ENCODE peak calls at places on chromosomes 12 and 14, in four cellular contexts. Q is activated T-cell treated with anti-CD3 and anti-CD28 coated beads for 4 hours, F is AG09309, V is cardiac fibroblast. M is an unnamed sample.

GRCh38 chr12:86196465-86196864 is 59.7 kb downstream of the MGAT4C start:
- DNase-seq in Q (no peak), F (no peak), V (no peak), M (no peak)

GRCh38 chr12:123966596-123966995 is 6.0 kb downstream of the CCDC92 start:
- DNase-seq in Q (no peak), F (peak), V (peak), M (no peak)

GRCh38 chr12:13061377-13061776 is 17.2 kb downstream of the FAM234B start:
- DNase-seq in Q (no peak), F (no peak), V (no peak), M (no peak)

GRCh38 chr14:102096569-102097188 is 9.8 kb upstream of the HSP90AA1 start:
- DNase-seq in Q (peak), F (peak), V (peak), M (peak)

GRCh38 chr12:110171636-110172035 is 47.5 kb downstream of the IFT81 start:
- DNase-seq in Q (no peak), F (no peak), V (no peak), M (no peak)

GRCh38 chr12:45938566-45938965 is 51.8 kb downstream of the SCAF11 start:
- DNase-seq in Q (no peak), F (no peak), V (no peak), M (no peak)

GRCh38 chr12:93742086-93742934 is 65.1 kb downstream of the CRADD start:
- DNase-seq in Q (peak), F (no peak), V (peak), M (peak)

GRCh38 chr14:61927015-61927414 is 164.8 kb downstream of the SNAPC1 start:
- DNase-seq in Q (no peak), F (no peak), V (no peak), M (peak)

GRCh38 chr14:24816929-24817637 is 183.1 kb upstream of the GZMB start:
- DNase-seq in Q (no peak), F (no peak), V (no peak), M (no peak)

GRCh38 chr14:65134651-65135579 is 32.6 kb upstream of the MAX start:
- DNase-seq in Q (no peak), F (peak), V (no peak), M (no peak)

GRCh38 chr12:9344540-9344939 is 136.3 kb upstream of the PZP start:
- DNase-seq in Q (no peak), F (peak), V (peak), M (no peak)

GRCh38 chr12:44162961-44163360 is 327.1 kb downstream of the TMEM117 start:
- DNase-seq in Q (no peak), F (no peak), V (no peak), M (no peak)

GRCh38 chr14:24806061-24806678 is 172.2 kb upstream of the GZMB start:
- DNase-seq in Q (no peak), F (peak), V (peak), M (peak)

GRCh38 chr12:31922341-31923062 is 36.7 kb upstream of the RESF1 start:
- DNase-seq in Q (no peak), F (no peak), V (peak), M (no peak)

GRCh38 chr12:122031342-122032216 is 9.9 kb downstream of the BCL7A start:
- DNase-seq in Q (peak), F (no peak), V (peak), M (no peak)

GRCh38 chr12:1929241-1929984 is 11.0 kb upstream of the CACNA2D4 start:
- DNase-seq in Q (no peak), F (no peak), V (no peak), M (no peak)

GRCh38 chr12:105882404-105882803 is 256.4 kb downstream of the NUAK1 start:
- DNase-seq in Q (no peak), F (peak), V (peak), M (no peak)

GRCh38 chr12:68106160-68106559 is 53.4 kb downstream of the IFNG start:
- DNase-seq in Q (no peak), F (peak), V (peak), M (no peak)

GRCh38 chr14:34301107-34301734 is 160.8 kb downstream of the SPTSSA start:
- DNase-seq in Q (no peak), F (peak), V (peak), M (no peak)

GRCh38 chr12:139585-139984 is 73.0 kb downstream of the IQSEC3 start:
- DNase-seq in Q (no peak), F (no peak), V (peak), M (no peak)

GRCh38 chr14:101478096-101478495 is 83.2 kb upstream of the DIO3 start:
- DNase-seq in Q (no peak), F (no peak), V (no peak), M (no peak)

GRCh38 chr12:12008931-12009611 is 61.7 kb upstream of the BCL2L14 start:
- DNase-seq in Q (no peak), F (no peak), V (peak), M (no peak)

GRCh38 chr14:93788557-93789365 is 476 bp upstream of the PRIMA1 start:
- DNase-seq in Q (no peak), F (no peak), V (no peak), M (no peak)

GRCh38 chr14:100654814-100655795 is 67.9 kb upstream of the BEGAIN start:
- DNase-seq in Q (peak), F (no peak), V (no peak), M (no peak)

GRCh38 chr14:58769766-58770165 is 132.0 kb downstream of the DACT1 start:
- DNase-seq in Q (no peak), F (no peak), V (no peak), M (no peak)

GRCh38 chr14:90423166-90423565 is 26.3 kb downstream of the CALM1 start:
- DNase-seq in Q (no peak), F (no peak), V (no peak), M (no peak)

GRCh38 chr12:130826151-130826801 is 12.8 kb downstream of the STX2 start:
- DNase-seq in Q (peak), F (no peak), V (peak), M (peak)

GRCh38 chr12:19129486-19130223 is at the start of gene PLEKHA5:
- DNase-seq in Q (no peak), F (no peak), V (peak), M (peak)

GRCh38 chr12:121812320-121812871 is 8.6 kb downstream of the SETD1B start:
- DNase-seq in Q (no peak), F (no peak), V (peak), M (no peak)

GRCh38 chr12:26841085-26841484 is 8.1 kb upstream of the ITPR2 start:
- DNase-seq in Q (no peak), F (no peak), V (no peak), M (no peak)

GRCh38 chr14:87305345-87305744 is 687.6 kb downstream of the GALC start:
- DNase-seq in Q (no peak), F (no peak), V (no peak), M (no peak)

GRCh38 chr12:130711751-130712150 is 4.3 kb downstream of the RIMBP2 start:
- DNase-seq in Q (no peak), F (no peak), V (no peak), M (no peak)

GRCh38 chr14:65412881-65413738 is 580 bp downstream of the FUT8 start:
- DNase-seq in Q (peak), F (no peak), V (peak), M (peak)

GRCh38 chr12:97177482-97177881 is 270.4 kb downstream of the NEDD1 start:
- DNase-seq in Q (no peak), F (no peak), V (no peak), M (no peak)

M was measured in AG04450.